ENCODE peak calls at places on chromosomes 11 and 22, in nine cellular contexts. O, U, X, A, B, M, R, H and K are unnamed samples.
A peak's percentile ranks its signal among the peaks of the same experiment; 100 is the strongest.

GRCh38 chr22:50656122-50657070 is 16.2 kb upstream of the SHANK3 start:
- DNase-seq in O (no peak), U (no peak), X (no peak), A (no peak), B (no peak), M (no peak), R (no peak), H (no peak), K (no peak)

GRCh38 chr22:23240639-23241389 is 60.5 kb downstream of the BCR start:
- DNase-seq in O (peak; percentile 47), U (no peak), X (peak; percentile 55), A (no peak), B (no peak), M (no peak), R (no peak), H (no peak), K (peak; percentile 45)

GRCh38 chr22:30717331-30717921 is 22.8 kb downstream of the OSBP2 start:
- DNase-seq in O (peak; percentile 42), U (no peak), X (no peak), A (no peak), B (peak; percentile 64), M (no peak), R (no peak), H (no peak), K (no peak)

GRCh38 chr11:3865388-3866193 is 10.1 kb downstream of the STIM1 start:
- DNase-seq in O (no peak), U (no peak), X (no peak), A (no peak), B (peak; percentile 43), M (no peak), R (no peak), H (no peak), K (no peak)

GRCh38 chr11:1353383-1354124 is 36.2 kb upstream of the BRSK2 start:
- DNase-seq in O (no peak), U (no peak), X (peak; percentile 42), A (no peak), B (no peak), M (no peak), R (no peak), H (no peak), K (no peak)

GRCh38 chr11:22624742-22625447 is 728 bp downstream of the FANCF start:
- DNase-seq in O (peak; percentile 62), U (peak; percentile 76), X (peak; percentile 90), A (no peak), B (peak; percentile 48), M (peak; percentile 52), R (peak; percentile 71), H (peak; percentile 45), K (no peak)

GRCh38 chr11:79045811-79046304 is 395.0 kb downstream of the TENM4 start:
- DNase-seq in O (no peak), U (no peak), X (no peak), A (no peak), B (no peak), M (no peak), R (no peak), H (no peak), K (no peak)

GRCh38 chr11:35525501-35526175 is at the start of gene PAMR1:
- DNase-seq in O (peak; percentile 4), U (peak; percentile 29), X (peak; percentile 79), A (peak; percentile 28), B (peak; percentile 74), M (no peak), R (no peak), H (no peak), K (peak; percentile 45)

GRCh38 chr11:19967796-19968195 is 192.5 kb downstream of the DBX1 start:
- DNase-seq in O (no peak), U (no peak), X (no peak), A (no peak), B (no peak), M (no peak), R (no peak), H (no peak), K (no peak)